ENCODE peak calls at places on chromosomes 4 and X, in six cellular contexts. One of them, this sample, is unnamed.
A peak's percentile ranks its signal among the peaks of the same experiment; 100 is the strongest.

GRCh38 chr4:1039493-1040343 is 28.3 kb downstream of the FGFRL1 start:
- DNase-seq in cardiac muscle cell: peak; percentile 64
- DNase-seq in uterus: peak; percentile 72
- DNase-seq in mesenchymal stem cell: peak; percentile 56
- DNase-seq in GM12891: no peak
- DNase-seq in fibroblast of lung: peak; percentile 53
- DNase-seq in this sample: no peak

GRCh38 chr4:26864904-26865303 is 4.3 kb downstream of the STIM2 start:
- DNase-seq in uterus: no peak
- DNase-seq in fibroblast of lung: no peak
- DNase-seq in cardiac muscle cell: no peak
- DNase-seq in mesenchymal stem cell: no peak
- DNase-seq in GM12891: no peak
- DNase-seq in this sample: no peak

GRCh38 chr4:167867191-167867590 is 225.1 kb upstream of the ANXA10 start:
- DNase-seq in GM12891: no peak
- DNase-seq in uterus: no peak
- DNase-seq in mesenchymal stem cell: no peak
- DNase-seq in cardiac muscle cell: no peak
- DNase-seq in fibroblast of lung: no peak
- DNase-seq in this sample: no peak

GRCh38 chrX:133633162-133633561 is 217.9 kb upstream of the GPC4 start:
- DNase-seq in uterus: no peak
- DNase-seq in fibroblast of lung: no peak
- DNase-seq in mesenchymal stem cell: no peak
- DNase-seq in GM12891: no peak
- DNase-seq in cardiac muscle cell: no peak
- DNase-seq in this sample: no peak

GRCh38 chr4:139988863-139989765 is 164.9 kb downstream of the MAML3 start:
- DNase-seq in cardiac muscle cell: peak; percentile 90
- DNase-seq in mesenchymal stem cell: peak; percentile 95
- DNase-seq in uterus: peak; percentile 73
- DNase-seq in GM12891: no peak
- DNase-seq in fibroblast of lung: peak; percentile 91
- DNase-seq in this sample: no peak

GRCh38 chrX:70030242-70030823 is 19.4 kb downstream of the AWAT2 start:
- DNase-seq in mesenchymal stem cell: peak; percentile 29
- DNase-seq in cardiac muscle cell: peak; percentile 78
- DNase-seq in fibroblast of lung: peak; percentile 56
- DNase-seq in uterus: no peak
- DNase-seq in GM12891: peak; percentile 15
- DNase-seq in this sample: peak; percentile 30

GRCh38 chr4:98262431-98262830 is 1.2 kb downstream of the RAP1GDS1 start:
- DNase-seq in mesenchymal stem cell: no peak
- DNase-seq in fibroblast of lung: no peak
- DNase-seq in cardiac muscle cell: peak; percentile 12
- DNase-seq in uterus: no peak
- DNase-seq in GM12891: no peak
- DNase-seq in this sample: no peak

GRCh38 chr4:98448923-98449322 is 187.7 kb downstream of the RAP1GDS1 start:
- DNase-seq in fibroblast of lung: no peak
- DNase-seq in cardiac muscle cell: peak; percentile 42
- DNase-seq in uterus: no peak
- DNase-seq in mesenchymal stem cell: no peak
- DNase-seq in GM12891: no peak
- DNase-seq in this sample: no peak

GRCh38 chr4:101050836-101051205 is 296.5 kb downstream of the PPP3CA start:
- DNase-seq in GM12891: no peak
- DNase-seq in cardiac muscle cell: no peak
- DNase-seq in mesenchymal stem cell: no peak
- DNase-seq in fibroblast of lung: no peak
- DNase-seq in uterus: no peak
- DNase-seq in this sample: no peak

This sample was measured in NCI-H2107.